ENCODE peak calls at places on chromosomes 5 and 9, in five cellular contexts. K, Z, M, X and Q are unnamed samples.

GRCh38 chr9:23842531-23843129 is 16.6 kb upstream of the ELAVL2 start:
- DNase-seq in Z (no peak), X (no peak), M (no peak), K (peak; percentile 49), Q (no peak)

GRCh38 chr5:124057815-124058231 is 545.8 kb downstream of the CSNK1G3 start:
- DNase-seq in X (no peak), Z (no peak), K (no peak), M (no peak), Q (no peak)

GRCh38 chr5:138874241-138874640 is 894 bp downstream of the LRRTM2 start:
- DNase-seq in Z (no peak), K (no peak), X (no peak), M (peak; percentile 27), Q (no peak)

GRCh38 chr5:1666812-1667588 is 132.6 kb downstream of the MRPL36 start:
- DNase-seq in Z (no peak), X (no peak), M (no peak), K (peak; percentile 70), Q (peak; percentile 80)

GRCh38 chr5:50699737-50700136 is 33.3 kb downstream of the PARP8 start:
- DNase-seq in Z (peak; percentile 38), K (peak; percentile 58), X (no peak), M (peak; percentile 32), Q (no peak)

GRCh38 chr9:87148391-87149237 is 201.3 kb upstream of the GAS1 start:
- DNase-seq in M (peak; percentile 75), X (peak; percentile 31), K (peak; percentile 92), Z (peak; percentile 80), Q (peak; percentile 41)

GRCh38 chr5:121384359-121384758 is 467.3 kb upstream of the FTMT start:
- DNase-seq in X (no peak), K (peak; percentile 7), M (no peak), Z (no peak), Q (no peak)

GRCh38 chr9:113343732-113344231 is 3.7 kb upstream of the WDR31 start:
- DNase-seq in K (no peak), X (no peak), Z (peak; percentile 96), M (no peak), Q (no peak)

GRCh38 chr5:179345429-179346321 is at the start of gene ADAMTS2:
- DNase-seq in M (peak; percentile 56), K (peak; percentile 73), X (no peak), Z (peak; percentile 74), Q (peak; percentile 57)

GRCh38 chr5:17151686-17152085 is 65.7 kb upstream of the BASP1 start:
- DNase-seq in X (peak; percentile 17), Z (peak; percentile 63), M (peak; percentile 40), K (peak; percentile 90), Q (no peak)

GRCh38 chr5:152092580-152092979 is 167.9 kb upstream of the GLRA1 start:
- DNase-seq in K (peak; percentile 20), M (no peak), Z (no peak), X (no peak), Q (no peak)

GRCh38 chr9:38160613-38161215 is 91.7 kb upstream of the SHB start:
- DNase-seq in M (peak; percentile 51), X (no peak), K (peak; percentile 80), Z (peak; percentile 52), Q (peak; percentile 65)

GRCh38 chr9:13898957-13899356 is 415.0 kb downstream of the NFIB start:
- DNase-seq in Z (no peak), M (no peak), K (no peak), X (no peak), Q (no peak)

GRCh38 chr9:95107976-95108375 is 209.5 kb downstream of the FANCC start:
- DNase-seq in M (no peak), K (no peak), X (no peak), Z (no peak), Q (no peak)

GRCh38 chr5:171736976-171737848 is 48.4 kb upstream of the SMIM23 start:
- DNase-seq in Z (no peak), K (peak; percentile 55), M (no peak), X (no peak), Q (no peak)

GRCh38 chr5:74639538-74640449 is 734 bp downstream of the ENC1 start:
- DNase-seq in K (peak; percentile 55), Z (peak; percentile 68), X (no peak), M (peak; percentile 49), Q (no peak)

GRCh38 chr5:141003791-141004601 is 37.7 kb downstream of the PCDHAC2 start:
- DNase-seq in K (peak; percentile 93), Z (peak; percentile 47), M (no peak), X (peak; percentile 85), Q (no peak)

GRCh38 chr9:108761530-108762347 is 94.0 kb downstream of the ACTL7B start:
- DNase-seq in K (peak; percentile 70), Z (peak; percentile 59), M (peak; percentile 51), X (peak; percentile 21), Q (peak; percentile 53)

GRCh38 chr5:23490993-23491392 is 16.4 kb upstream of the PRDM9 start:
- DNase-seq in M (no peak), Z (no peak), K (no peak), X (no peak), Q (no peak)

GRCh38 chr9:81318571-81318970 is 370.8 kb downstream of the TLE1 start:
- DNase-seq in X (no peak), K (no peak), M (peak; percentile 72), Z (peak; percentile 85), Q (no peak)

GRCh38 chr9:89588271-89588879 is 16.4 kb upstream of the GADD45G start:
- DNase-seq in K (no peak), M (no peak), Z (no peak), X (no peak), Q (no peak)

GRCh38 chr5:118253401-118254061 is 734.8 kb downstream of the DTWD2 start:
- DNase-seq in Z (no peak), K (no peak), M (no peak), X (no peak), Q (no peak)

GRCh38 chr5:176636426-176636825 is 6.0 kb downstream of the EIF4E1B start:
- DNase-seq in Z (no peak), X (no peak), K (no peak), M (no peak), Q (no peak)

GRCh38 chr5:81825237-81825636 is 74.3 kb upstream of the SSBP2 start:
- DNase-seq in Z (peak; percentile 70), M (peak; percentile 72), K (no peak), X (no peak), Q (no peak)

GRCh38 chr9:4167040-4167671 is 132.7 kb downstream of the GLIS3 start:
- DNase-seq in X (no peak), M (peak; percentile 88), Z (no peak), K (no peak), Q (no peak)

GRCh38 chr5:21817668-21818419 is 1035.3 kb downstream of the CDH12 start:
- DNase-seq in K (no peak), X (no peak), Z (peak; percentile 7), M (peak; percentile 6), Q (no peak)

DNA sequence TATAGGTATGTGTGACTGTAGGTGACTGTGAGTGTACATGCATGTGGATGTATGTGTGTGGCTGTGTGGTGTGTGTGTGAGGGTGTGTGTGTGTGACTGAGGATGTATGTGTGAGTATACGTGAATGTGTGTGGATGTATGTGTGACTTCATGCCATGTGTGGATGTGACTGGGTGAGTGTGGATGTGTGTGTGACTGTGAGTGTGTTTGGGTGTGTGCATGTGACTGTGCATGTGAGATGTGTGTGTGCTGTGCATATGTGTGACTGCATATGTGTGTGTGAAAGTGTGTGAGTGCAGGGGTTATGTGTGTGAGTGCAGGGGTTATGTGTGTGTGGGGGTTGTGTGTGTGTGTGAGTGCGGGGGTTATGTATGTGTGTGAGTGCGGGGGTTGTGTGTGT is 42.3 kb downstream of the RXRA start:
- DNase-seq in M (no peak), Z (peak; percentile 20), K (no peak), X (no peak), Q (no peak)
- H3K23ac ChIP-seq in M (no peak overlapping the region), Z (no peak overlapping the region), K (no peak overlapping the region), X (peak overlapping the region; percentile 92), Q (no peak overlapping the region)

DNA sequence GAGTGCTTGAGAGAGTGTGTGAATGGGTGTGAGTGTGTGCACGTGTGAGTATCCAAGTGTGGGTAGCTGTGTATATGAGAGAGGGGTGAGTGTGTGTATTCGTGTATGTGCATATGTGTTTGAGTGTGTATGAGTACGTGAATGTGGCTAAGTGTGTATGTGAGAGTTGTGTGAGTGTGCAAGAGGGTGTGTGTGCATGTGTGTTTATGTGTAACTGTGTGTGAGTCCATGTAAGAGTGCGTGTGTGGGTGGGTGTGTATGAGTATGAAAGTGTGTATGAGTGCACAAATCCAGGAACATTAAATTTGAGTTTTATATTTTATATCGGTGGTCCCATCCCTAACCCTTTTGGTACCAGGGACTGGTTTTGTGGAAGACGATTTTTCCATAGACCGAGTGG is 156.4 kb downstream of the TENT4A start:
- DNase-seq in Z (no peak), X (no peak), M (no peak), K (no peak), Q (no peak)
- H3K23ac ChIP-seq in Z (no peak overlapping the region), X (no peak overlapping the region), M (no peak overlapping the region), K (no peak overlapping the region), Q (no peak overlapping the region)

GRCh38 chr5:180975338-180975737 is 13.3 kb upstream of the BTNL3 start:
- DNase-seq in K (no peak), M (no peak), X (no peak), Z (no peak), Q (no peak)

GRCh38 chr5:180982008-180982741 is 6.5 kb upstream of the BTNL3 start:
- DNase-seq in M (no peak), K (peak; percentile 54), Z (no peak), X (no peak), Q (no peak)

GRCh38 chr5:180976518-180976917 is 12.1 kb upstream of the BTNL3 start:
- DNase-seq in Z (no peak), K (no peak), X (no peak), M (no peak), Q (no peak)

GRCh38 chr5:180974612-180975315 is 13.9 kb upstream of the BTNL3 start:
- DNase-seq in M (no peak), Z (no peak), X (no peak), K (no peak), Q (no peak)

DNA sequence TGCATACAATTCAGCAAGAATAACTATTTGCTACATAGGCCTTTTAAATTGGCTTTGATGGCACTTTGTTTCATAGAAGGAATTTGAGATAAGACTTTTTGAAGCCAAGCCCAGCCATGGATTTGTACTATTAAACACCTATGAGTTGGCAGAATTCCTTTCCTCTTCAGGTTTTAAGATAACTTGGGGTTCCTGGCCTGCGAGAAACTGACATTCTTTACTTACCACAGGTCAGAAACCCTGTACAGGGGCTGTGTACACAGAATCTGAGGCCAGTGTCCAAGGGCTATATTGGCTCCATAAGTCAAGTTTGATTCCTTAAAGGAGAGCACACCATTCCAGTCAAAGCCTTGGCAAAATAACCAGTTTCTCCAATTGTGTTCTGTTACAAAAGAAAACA is 10.8 kb upstream of the BTNL3 start:
- DNase-seq in M (no peak), K (no peak), X (no peak), Z (no peak), Q (no peak)
- H3K23ac ChIP-seq in M (no peak overlapping the region), K (no peak overlapping the region), X (no peak overlapping the region), Z (no peak overlapping the region), Q (no peak overlapping the region)

GRCh38 chr9:105360344-105360743 is 87.5 kb upstream of the FSD1L start:
- DNase-seq in Z (no peak), X (no peak), M (no peak), K (peak; percentile 43), Q (no peak)

GRCh38 chr9:105363842-105364241 is 84.0 kb upstream of the FSD1L start:
- DNase-seq in K (no peak), M (no peak), Z (no peak), X (no peak), Q (no peak)

GRCh38 chr9:105359899-105360298 is 87.9 kb upstream of the FSD1L start:
- DNase-seq in M (peak; percentile 73), Z (no peak), X (no peak), K (no peak), Q (no peak)

GRCh38 chr9:105361873-105362272 is 86.0 kb upstream of the FSD1L start:
- DNase-seq in X (no peak), M (no peak), K (no peak), Z (no peak), Q (no peak)

GRCh38 chr9:105362470-105362869 is 85.4 kb upstream of the FSD1L start:
- DNase-seq in Z (no peak), X (no peak), K (no peak), M (no peak), Q (no peak)
- H3K23ac ChIP-seq in Z (no peak overlapping the region), X (no peak overlapping the region), K (no peak overlapping the region), M (no peak overlapping the region), Q (no peak overlapping the region)